ENCODE peak calls at places on chromosomes 3 and 15, in seven cellular contexts. M, I, G, A, F, Y and U are unnamed samples.
A peak's percentile ranks its signal among the peaks of the same experiment; 100 is the strongest.

GRCh38 chr3:6168242-6168641 is 692.7 kb upstream of the GRM7 start:
- DNase-seq in Y (no peak), G (no peak), A (no peak), M (no peak), F (no peak), I (no peak), U (no peak)

GRCh38 chr15:78018968-78019644 is 58.4 kb downstream of the TBC1D2B start:
- DNase-seq in A (no peak), F (no peak), G (no peak), Y (no peak), M (no peak), I (no peak), U (no peak)

GRCh38 chr3:71031151-71031550 is 552.4 kb downstream of the FOXP1 start:
- DNase-seq in F (no peak), A (no peak), G (no peak), M (no peak), Y (no peak), I (no peak), U (no peak)

GRCh38 chr3:14096742-14097141 is 27.9 kb downstream of the CHCHD4 start:
- DNase-seq in G (no peak), Y (no peak), I (no peak), M (no peak), A (no peak), F (no peak), U (no peak)

GRCh38 chr15:58410353-58410752 is 21.4 kb upstream of the LIPC start:
- DNase-seq in M (no peak), Y (no peak), F (no peak), I (no peak), A (no peak), G (no peak), U (peak; percentile 24)

GRCh38 chr3:190807719-190808375 is 54.6 kb downstream of the GMNC start:
- DNase-seq in M (no peak), I (no peak), A (no peak), Y (peak; percentile 2), G (peak; percentile 96), F (no peak), U (peak; percentile 72)

GRCh38 chr3:119628390-119628789 is 30.7 kb downstream of the PLA1A start:
- DNase-seq in Y (no peak), I (no peak), G (no peak), F (no peak), A (no peak), M (no peak), U (no peak)

GRCh38 chr3:108862865-108863798 is 40.5 kb downstream of the TRAT1 start:
- DNase-seq in F (no peak), I (no peak), G (no peak), M (no peak), Y (no peak), A (no peak), U (no peak)

GRCh38 chr3:66483006-66483928 is 17.6 kb downstream of the LRIG1 start:
- DNase-seq in A (peak; percentile 47), I (peak; percentile 94), Y (no peak), M (no peak), G (peak; percentile 59), F (peak; percentile 57), U (peak; percentile 68)

GRCh38 chr3:147391726-147392082 is 14.6 kb downstream of the ZIC4 start:
- DNase-seq in G (no peak), A (no peak), Y (no peak), F (no peak), I (no peak), M (no peak), U (no peak)

GRCh38 chr15:39857132-39857531 is 62.9 kb downstream of the GPR176 start:
- DNase-seq in A (no peak), Y (no peak), M (no peak), I (no peak), G (no peak), F (no peak), U (no peak)

GRCh38 chr15:48380183-48380582 is 49.0 kb downstream of the DUT start:
- DNase-seq in G (no peak), I (no peak), F (no peak), M (no peak), Y (no peak), A (no peak), U (no peak)

GRCh38 chr15:72237286-72238224 is 6.6 kb upstream of the PKM start:
- DNase-seq in A (peak; percentile 51), Y (peak; percentile 85), F (peak; percentile 51), G (peak; percentile 64), M (peak; percentile 89), I (peak; percentile 86), U (no peak)

GRCh38 chr3:105715372-105715771 is 153.4 kb downstream of the CBLB start:
- DNase-seq in G (no peak), A (no peak), M (no peak), Y (no peak), F (no peak), I (no peak), U (no peak)

GRCh38 chr3:40582401-40583027 is 57.8 kb downstream of the ZNF621 start:
- DNase-seq in I (no peak), A (no peak), F (no peak), G (no peak), M (no peak), Y (no peak), U (no peak)

GRCh38 chr15:60004846-60005351 is 788 bp downstream of the FOXB1 start:
- DNase-seq in Y (no peak), A (no peak), M (no peak), G (no peak), F (no peak), I (no peak), U (no peak)

GRCh38 chr3:72334681-72335457 is 513.4 kb downstream of the SHQ1 start:
- DNase-seq in G (no peak), Y (no peak), A (no peak), I (no peak), F (no peak), M (no peak), U (no peak)

GRCh38 chr3:193754719-193755118 is 161.7 kb downstream of the OPA1 start:
- DNase-seq in I (no peak), F (no peak), A (no peak), Y (no peak), M (no peak), G (no peak), U (no peak)

GRCh38 chr3:113223831-113224240 is 12.5 kb downstream of the BOC start:
- DNase-seq in G (no peak), I (no peak), M (no peak), Y (no peak), F (peak; percentile 22), A (no peak), U (no peak)

GRCh38 chr3:47536967-47537366 is 23.5 kb upstream of the ELP6 start:
- DNase-seq in F (no peak), I (no peak), M (no peak), Y (no peak), A (no peak), G (no peak), U (no peak)

GRCh38 chr3:189342811-189343210 is 171.0 kb downstream of the TPRG1 start:
- DNase-seq in F (no peak), G (no peak), I (no peak), A (no peak), Y (no peak), M (no peak), U (no peak)

DNA sequence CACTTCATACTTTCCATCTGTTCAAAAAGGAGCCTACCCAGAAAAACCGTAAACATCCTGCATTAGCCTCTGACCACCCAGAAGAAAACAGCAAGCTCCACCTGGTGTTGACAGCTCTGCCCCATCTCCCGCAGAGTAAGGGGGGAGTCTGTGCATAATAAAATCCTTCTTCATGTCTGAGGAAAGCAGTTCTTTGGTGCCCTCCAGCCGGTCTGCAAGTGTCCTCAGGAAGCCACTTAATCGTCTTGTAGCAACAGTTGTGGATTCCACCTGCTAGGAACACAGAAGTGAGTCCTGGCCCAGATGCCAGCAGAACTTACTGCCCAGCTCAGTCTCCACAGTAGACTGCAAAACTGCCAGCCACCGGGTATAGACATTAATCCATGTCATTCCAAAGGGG is 22.5 kb downstream of the RIOX2 start:
- DNase-seq in G (no peak), M (no peak), I (no peak), A (no peak), F (no peak), Y (no peak), U (no peak)
- H3K36me3 ChIP-seq in G (peaks cover 96% of the 10 kb centered on the region), M (peaks cover 83% of the 10 kb centered on the region), I (peaks cover 16% of the 10 kb centered on the region), A (peaks cover 94% of the 10 kb centered on the region), F (peaks cover 22% of the 10 kb centered on the region), Y (peaks cover 91% of the 10 kb centered on the region), U (no peaks in the 10 kb centered on the region)

GRCh38 chr15:50905055-50905454 is 3.4 kb upstream of the AP4E1 start:
- DNase-seq in A (no peak), I (no peak), M (no peak), Y (no peak), F (no peak), G (no peak), U (no peak)
- TF ChIP-seq EP300 in A (no peak), I (no peak), M (no peak), Y (no peak), F (no peak), G (no peak), U (no peak)

GRCh38 chr15:63559753-63560152 is 37.4 kb upstream of the FBXL22 start:
- DNase-seq in I (no peak), Y (no peak), M (no peak), A (no peak), G (no peak), F (no peak), U (no peak)

GRCh38 chr15:63556246-63556645 is 40.9 kb upstream of the FBXL22 start:
- DNase-seq in M (no peak), A (no peak), G (no peak), F (no peak), Y (no peak), I (no peak), U (no peak)

GRCh38 chr15:63554337-63554927 is 42.8 kb upstream of the FBXL22 start:
- DNase-seq in M (no peak), F (no peak), Y (no peak), A (no peak), I (no peak), G (no peak), U (no peak)

GRCh38 chr15:63555520-63555919 is 41.7 kb upstream of the FBXL22 start:
- DNase-seq in A (no peak), I (no peak), F (no peak), Y (no peak), G (no peak), M (no peak), U (no peak)

DNA sequence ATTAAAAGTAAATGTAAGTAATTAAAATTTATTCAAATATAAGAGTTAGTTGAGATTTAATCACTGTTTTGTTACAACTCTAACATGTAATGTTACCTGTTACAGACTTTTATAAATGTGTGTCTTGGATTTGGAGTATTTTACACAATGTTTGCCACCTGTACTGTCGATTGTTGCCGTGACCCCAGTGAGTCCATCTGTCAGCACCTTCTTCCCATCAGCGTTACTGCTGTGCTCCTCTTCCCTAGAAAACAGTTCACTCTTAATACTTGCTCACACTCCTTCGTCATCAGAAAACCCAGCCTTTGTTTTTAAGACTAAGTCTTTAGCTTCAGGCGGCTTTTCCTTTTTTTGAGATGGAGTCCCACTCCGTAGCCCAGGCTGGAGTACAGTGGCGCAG is 40.5 kb upstream of the FBXL22 start:
- DNase-seq in I (no peak), G (no peak), Y (no peak), A (no peak), M (no peak), F (no peak), U (no peak)
- H3K36me3 ChIP-seq in I (peaks cover 19% of the 10 kb centered on the region), G (peaks cover 64% of the 10 kb centered on the region), Y (peaks cover 42% of the 10 kb centered on the region), A (peaks cover 34% of the 10 kb centered on the region), M (peaks cover 62% of the 10 kb centered on the region), F (peaks cover 14% of the 10 kb centered on the region), U (no peaks in the 10 kb centered on the region)

DNA sequence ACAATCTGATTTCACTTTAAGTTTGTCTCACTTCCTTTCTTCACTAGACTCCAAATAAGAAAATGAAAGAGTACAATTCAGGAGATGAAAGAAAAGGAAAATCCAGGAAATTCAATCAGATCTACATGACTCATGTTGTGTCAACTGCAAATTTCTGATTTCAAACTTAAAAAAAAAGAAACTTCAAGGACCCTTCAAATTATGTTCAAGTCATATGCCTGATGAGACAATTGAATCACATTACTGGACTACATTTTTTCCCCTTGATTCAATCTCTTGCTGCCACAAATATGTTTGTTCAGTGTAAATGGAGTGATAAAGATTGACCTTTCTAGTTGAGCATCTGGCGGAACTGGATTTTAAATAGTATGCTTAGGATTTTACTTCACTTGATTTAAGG is 37.4 kb downstream of the FRMD5 start:
- DNase-seq in F (no peak), Y (peak; percentile 76), M (no peak), G (no peak), I (no peak), A (no peak), U (no peak)
- TF ChIP-seq EP300 in F (no peak), Y (peak; percentile 38), M (no peak), G (no peak), I (no peak), A (no peak), U (no peak)